ENCODE peak calls at places on chromosomes 7 and 10, in six cellular contexts. U is CD8-positive, alpha-beta T cell; G is tibial artery; Y is dorsolateral prefrontal cortex; A is thoracic aorta; I is neural progenitor cell. X is an unnamed sample.

GRCh38 chr7:85065888-85066485 is 120.9 kb downstream of the SEMA3D start:
- DNase-seq in A (no peak), Y (no peak), G (no peak), I (no peak), U (no peak), X (no peak)

GRCh38 chr10:62047960-62048383 is 146.5 kb downstream of the ARID5B start:
- DNase-seq in G (peak), I (no peak), A (no peak), Y (no peak), U (peak), X (no peak)

GRCh38 chr7:104231054-104232046 is 23.5 kb upstream of the ORC5 start:
- DNase-seq in Y (peak), G (peak), A (no peak), I (peak), U (peak), X (peak)

GRCh38 chr7:24025094-24025493 is 258.9 kb upstream of the NPY start:
- DNase-seq in U (no peak), Y (no peak), A (no peak), I (peak), G (no peak), X (no peak)

GRCh38 chr10:96814264-96814663 is 17.8 kb upstream of the LCOR start:
- DNase-seq in I (no peak), A (no peak), G (no peak), Y (no peak), U (no peak), X (no peak)

GRCh38 chr7:105387621-105388372 is 924 bp downstream of the SRPK2 start:
- DNase-seq in U (peak), G (peak), A (no peak), Y (peak), I (peak), X (no peak)

GRCh38 chr7:151758994-151759540 is 117.8 kb downstream of the PRKAG2 start:
- DNase-seq in I (no peak), Y (no peak), G (no peak), U (no peak), A (no peak), X (no peak)

GRCh38 chr10:36489928-36490279 is 635.5 kb upstream of the ANKRD30A start:
- DNase-seq in A (no peak), U (no peak), Y (no peak), G (no peak), I (no peak), X (no peak)

GRCh38 chr10:27525819-27526218 is 21.7 kb downstream of the RAB18 start:
- DNase-seq in G (no peak), A (no peak), Y (no peak), U (no peak), I (no peak), X (no peak)

GRCh38 chr7:42262907-42263466 is 26.0 kb upstream of the GLI3 start:
- DNase-seq in A (peak), I (peak), Y (no peak), U (no peak), G (peak), X (no peak)

GRCh38 chr10:79393924-79394610 is 46.8 kb downstream of the PPIF start:
- DNase-seq in U (no peak), G (peak), A (no peak), I (no peak), Y (no peak), X (no peak)

GRCh38 chr7:15567652-15568051 is 5.8 kb upstream of the AGMO start:
- DNase-seq in U (no peak), G (no peak), A (no peak), I (no peak), Y (no peak), X (no peak)

GRCh38 chr10:12194752-12195271 is 879 bp downstream of the NUDT5 start:
- DNase-seq in U (peak), G (peak), Y (no peak), I (peak), A (no peak), X (peak)

GRCh38 chr7:106239406-106239805 is 45.4 kb downstream of the NAMPT start:
- DNase-seq in G (no peak), Y (no peak), A (no peak), I (no peak), U (no peak), X (no peak)

GRCh38 chr10:106857213-106857612 is 307.3 kb downstream of the SORCS1 start:
- DNase-seq in A (no peak), U (no peak), Y (no peak), I (no peak), G (no peak), X (no peak)

DNA sequence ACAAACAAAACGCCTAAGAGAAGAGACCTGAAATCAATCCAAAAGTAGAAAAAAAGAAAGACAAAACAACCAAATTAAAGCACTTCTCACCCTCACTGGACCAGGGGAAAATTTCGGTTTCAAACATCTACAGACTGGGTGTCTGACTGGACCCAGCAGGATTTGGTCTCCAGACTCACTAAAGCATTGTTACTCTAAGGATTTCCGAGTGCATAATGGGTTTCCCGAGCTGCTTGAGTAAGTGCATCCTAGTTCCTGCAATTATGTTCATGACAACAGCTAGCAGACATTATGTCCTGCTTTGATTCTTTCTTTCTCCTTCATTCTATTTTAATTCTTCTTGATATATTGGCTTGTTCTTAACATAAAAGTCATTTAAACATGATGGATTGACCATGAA is 51.8 kb upstream of the FAM3C start:
- DNase-seq in I (peak), U (no peak), G (no peak), A (no peak), Y (no peak), X (no peak)
- H3K27ac ChIP-seq in I (no peak), U (no peak), G (no peak), A (no peak), Y (no peak), X (peak)

GRCh38 chr10:101394522-101395133 is 40.7 kb downstream of the BTRC start:
- DNase-seq in Y (no peak), U (no peak), I (no peak), G (no peak), A (no peak), X (no peak)
- TF ChIP-seq CTCF in Y (no peak), U (no peak), I (no peak), G (no peak), A (no peak), X (no peak)

DNA sequence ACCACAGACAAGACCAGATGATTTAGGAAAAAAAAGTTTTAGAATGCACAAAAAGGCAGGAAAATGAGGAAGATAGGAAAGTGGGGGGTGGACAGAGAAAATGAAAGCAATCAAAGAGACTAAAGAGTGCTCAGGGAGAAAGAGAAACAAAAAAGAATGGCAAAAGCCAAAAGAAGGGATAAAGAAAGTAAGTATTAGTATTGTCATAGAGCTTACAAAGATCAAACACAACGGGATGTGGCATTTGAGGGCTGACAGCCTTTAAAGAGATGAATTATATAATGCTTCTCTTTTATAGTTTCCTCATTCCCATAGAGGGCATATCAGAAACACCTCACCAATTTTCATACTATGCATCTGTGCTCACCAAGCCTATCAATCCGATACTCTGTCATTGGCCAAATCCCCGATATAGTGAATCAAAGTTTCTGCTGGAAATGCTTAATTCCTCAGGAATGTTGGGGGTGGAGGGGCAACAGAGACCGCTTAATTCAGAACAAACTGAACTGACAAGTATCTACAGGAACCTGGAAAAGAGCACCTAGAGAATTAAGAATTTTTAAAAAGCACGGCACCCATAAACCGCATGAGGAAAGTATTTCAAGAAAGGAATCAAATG is 2.7 kb downstream of the COG5 start:
- DNase-seq in A (no peak), G (no peak), U (peak), Y (no peak), I (no peak), X (no peak)
- H3K4me3 ChIP-seq in A (no peak), G (no peak), U (peak), Y (no peak), I (no peak), X (no peak)

DNA sequence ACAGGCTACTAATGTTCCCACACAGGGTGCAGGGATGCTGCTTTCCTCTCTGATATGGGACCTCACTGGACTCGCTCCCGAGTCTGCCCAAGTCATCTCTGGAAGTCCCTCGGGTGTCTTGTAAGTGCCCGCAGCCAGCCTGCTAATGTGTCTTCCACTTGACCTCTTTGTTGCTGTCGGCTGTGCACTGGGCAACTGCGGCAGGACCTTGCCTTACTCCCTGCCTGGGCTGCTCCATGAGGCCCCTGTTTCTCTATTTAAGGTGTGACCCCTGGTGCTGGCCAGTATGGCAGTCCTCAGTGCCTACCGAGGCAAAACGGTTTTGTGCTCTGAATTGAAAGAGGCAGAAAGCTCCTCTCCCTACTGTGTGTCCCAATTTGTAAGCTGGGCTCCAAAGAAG is 88.8 kb upstream of the DUSP5 start:
- DNase-seq in G (no peak), Y (no peak), I (no peak), A (no peak), U (no peak), X (no peak)
- H3K27ac ChIP-seq in G (no peak), Y (no peak), I (no peak), A (no peak), U (no peak), X (no peak)

GRCh38 chr10:927131-927530 is 4.4 kb downstream of the LARP4B start:
- DNase-seq in G (no peak), A (no peak), U (no peak), I (no peak), Y (no peak), X (no peak)

GRCh38 chr10:931326-932318 is at the start of gene LARP4B:
- DNase-seq in A (peak), Y (peak), U (peak), G (peak), I (peak), X (peak)

GRCh38 chr10:932589-932988 is 1.1 kb upstream of the LARP4B start:
- DNase-seq in G (no peak), I (no peak), Y (no peak), A (no peak), U (peak), X (no peak)

GRCh38 chr10:929965-930364 is 1.5 kb downstream of the LARP4B start:
- DNase-seq in A (no peak), I (no peak), U (no peak), G (no peak), Y (no peak), X (no peak)

GRCh38 chr10:930415-931325 is 835 bp downstream of the LARP4B start:
- DNase-seq in I (peak), Y (no peak), G (no peak), U (peak), A (no peak), X (peak)
- TF ChIP-seq CTCF in I (no peak), Y (no peak), G (no peak), U (no peak), A (no peak), X (no peak)

GRCh38 chr10:69570050-69570816 is 3.0 kb downstream of the NEUROG3 start:
- DNase-seq in A (no peak), G (no peak), Y (no peak), U (no peak), I (no peak), X (no peak)
- H3K4me3 ChIP-seq in A (no peak), G (no peak), Y (no peak), U (no peak), I (peak), X (no peak)

GRCh38 chr10:102394801-102395676 is 466 bp upstream of the NFKB2 start:
- DNase-seq in Y (peak), A (no peak), G (peak), I (peak), U (peak), X (peak)

GRCh38 chr10:102392306-102392705 is 3.2 kb upstream of the NFKB2 start:
- DNase-seq in U (no peak), A (no peak), I (no peak), G (no peak), Y (no peak), X (no peak)

GRCh38 chr10:102393411-102394078 is 2.0 kb upstream of the NFKB2 start:
- DNase-seq in U (no peak), G (no peak), A (peak), Y (no peak), I (peak), X (peak)

GRCh38 chr10:102395677-102396197 is at the start of gene NFKB2:
- DNase-seq in I (no peak), Y (no peak), U (peak), G (no peak), A (peak), X (no peak)

GRCh38 chr10:102394079-102394800 is 1.3 kb upstream of the NFKB2 start:
- DNase-seq in I (peak), Y (peak), G (peak), A (peak), U (peak), X (peak)
- H3K27ac ChIP-seq in I (no peak), Y (peak), G (peak), A (peak), U (peak), X (peak)

X was measured in right atrium auricular region.